ENCODE peak calls at places on chromosomes 1 and 21, in six cellular contexts. V is GM19239, R is EL, P is T-cell, E is KBM-7, D is occipital lobe. F is an unnamed sample.

GRCh38 chr1:189022015-189022414 is 1455.6 kb downstream of the BRINP3 start:
- DNase-seq in V (no peak), R (no peak), P (no peak), E (no peak), D (no peak), F (no peak)

GRCh38 chr1:183911285-183911684 is 106.4 kb downstream of the RGL1 start:
- DNase-seq in V (peak; percentile 47), R (no peak), P (no peak), E (peak; percentile 36), D (no peak), F (peak; percentile 43)

GRCh38 chr1:92752719-92753118 is 32.2 kb downstream of the EVI5 start:
- DNase-seq in V (no peak), R (peak; percentile 79), P (no peak), E (no peak), D (no peak), F (no peak)

GRCh38 chr1:27931184-27931583 is 3.6 kb upstream of the SMPDL3B start:
- DNase-seq in V (no peak), R (no peak), P (no peak), E (no peak), D (no peak), F (no peak)

GRCh38 chr1:31633117-31633516 is 11.6 kb downstream of the PEF1 start:
- DNase-seq in V (no peak), R (peak; percentile 44), P (peak; percentile 24), E (peak; percentile 43), D (no peak), F (no peak)

GRCh38 chr1:8965121-8965820 is 19.6 kb downstream of the CA6 start:
- DNase-seq in V (no peak), R (peak; percentile 14), P (no peak), E (no peak), D (no peak), F (no peak)

GRCh38 chr21:14675774-14676530 is 129.8 kb upstream of the SAMSN1 start:
- DNase-seq in V (no peak), R (no peak), P (peak; percentile 9), E (peak; percentile 85), D (no peak), F (no peak)

GRCh38 chr1:200708769-200709168 is 29.9 kb upstream of the CAMSAP2 start:
- DNase-seq in V (no peak), R (peak; percentile 44), P (no peak), E (no peak), D (no peak), F (no peak)

GRCh38 chr1:179079113-179079761 is 2.6 kb upstream of the TOR3A start:
- DNase-seq in V (peak; percentile 36), R (peak; percentile 72), P (peak; percentile 42), E (peak; percentile 80), D (peak; percentile 30), F (no peak)